ENCODE peak calls at places on chromosomes 3 and 15, in nine cellular contexts. One of them, this sample, is unnamed.

GRCh38 chr3:16132926-16133325 is 41.6 kb upstream of the GALNT15 start:
- DNase-seq in activated T-helper 1 cell treated with anti-CD3 and anti-CD28 coated beads, Interleukin-12 subunit alpha, Interleukin-12 subunit beta, Interleukin-2, Interleukin-4 antibody, amounts not matched to agents 30 ng/mL and 10 ng/mL and 1 ng/mL, durations not matched to agents 14 hours and 24 hours and 36 hours: no peak
- DNase-seq in frontal cortex: no peak
- DNase-seq in stimulated activated CD4-positive, alpha-beta T cell treated with anti-CD3 and anti-CD28 coated beads, Interleukin-2, amount 100 ng/mL, for 48 hours: no peak
- DNase-seq in CD8-positive, alpha-beta memory T cell: no peak
- DNase-seq in mesendoderm: no peak
- DNase-seq in RWPE2: no peak
- DNase-seq in NCI-H460: no peak
- DNase-seq in fibroblast of mammary gland: peak
- DNase-seq in this sample: no peak

GRCh38 chr3:25468866-25469319 is 40.8 kb downstream of the RARB start:
- DNase-seq in RWPE2: no peak
- DNase-seq in stimulated activated CD4-positive, alpha-beta T cell treated with anti-CD3 and anti-CD28 coated beads, Interleukin-2, amount 100 ng/mL, for 48 hours: no peak
- DNase-seq in fibroblast of mammary gland: peak
- DNase-seq in NCI-H460: no peak
- DNase-seq in frontal cortex: no peak
- DNase-seq in mesendoderm: no peak
- DNase-seq in activated T-helper 1 cell treated with anti-CD3 and anti-CD28 coated beads, Interleukin-12 subunit alpha, Interleukin-12 subunit beta, Interleukin-2, Interleukin-4 antibody, amounts not matched to agents 30 ng/mL and 10 ng/mL and 1 ng/mL, durations not matched to agents 14 hours and 24 hours and 36 hours: no peak
- DNase-seq in CD8-positive, alpha-beta memory T cell: no peak
- DNase-seq in this sample: no peak

GRCh38 chr15:90049666-90050604 is 48.8 kb downstream of the ZNF710 start:
- DNase-seq in NCI-H460: no peak
- DNase-seq in mesendoderm: no peak
- DNase-seq in CD8-positive, alpha-beta memory T cell: no peak
- DNase-seq in RWPE2: no peak
- DNase-seq in activated T-helper 1 cell treated with anti-CD3 and anti-CD28 coated beads, Interleukin-12 subunit alpha, Interleukin-12 subunit beta, Interleukin-2, Interleukin-4 antibody, amounts not matched to agents 30 ng/mL and 10 ng/mL and 1 ng/mL, durations not matched to agents 14 hours and 24 hours and 36 hours: no peak
- DNase-seq in stimulated activated CD4-positive, alpha-beta T cell treated with anti-CD3 and anti-CD28 coated beads, Interleukin-2, amount 100 ng/mL, for 48 hours: no peak
- DNase-seq in fibroblast of mammary gland: no peak
- DNase-seq in frontal cortex: no peak
- DNase-seq in this sample: no peak

GRCh38 chr15:82768414-82769081 is 37.3 kb downstream of the FSD2 start:
- DNase-seq in mesendoderm: no peak
- DNase-seq in NCI-H460: no peak
- DNase-seq in RWPE2: no peak
- DNase-seq in stimulated activated CD4-positive, alpha-beta T cell treated with anti-CD3 and anti-CD28 coated beads, Interleukin-2, amount 100 ng/mL, for 48 hours: no peak
- DNase-seq in CD8-positive, alpha-beta memory T cell: no peak
- DNase-seq in activated T-helper 1 cell treated with anti-CD3 and anti-CD28 coated beads, Interleukin-12 subunit alpha, Interleukin-12 subunit beta, Interleukin-2, Interleukin-4 antibody, amounts not matched to agents 30 ng/mL and 10 ng/mL and 1 ng/mL, durations not matched to agents 14 hours and 24 hours and 36 hours: no peak
- DNase-seq in frontal cortex: no peak
- DNase-seq in fibroblast of mammary gland: peak
- DNase-seq in this sample: no peak

GRCh38 chr3:15654891-15655290 is 53.3 kb downstream of the BTD start:
- DNase-seq in fibroblast of mammary gland: no peak
- DNase-seq in RWPE2: no peak
- DNase-seq in frontal cortex: peak
- DNase-seq in mesendoderm: no peak
- DNase-seq in stimulated activated CD4-positive, alpha-beta T cell treated with anti-CD3 and anti-CD28 coated beads, Interleukin-2, amount 100 ng/mL, for 48 hours: no peak
- DNase-seq in activated T-helper 1 cell treated with anti-CD3 and anti-CD28 coated beads, Interleukin-12 subunit alpha, Interleukin-12 subunit beta, Interleukin-2, Interleukin-4 antibody, amounts not matched to agents 30 ng/mL and 10 ng/mL and 1 ng/mL, durations not matched to agents 14 hours and 24 hours and 36 hours: no peak
- DNase-seq in NCI-H460: no peak
- DNase-seq in CD8-positive, alpha-beta memory T cell: no peak
- DNase-seq in this sample: no peak

GRCh38 chr3:150521458-150521857 is 24.8 kb downstream of the SERP1 start:
- DNase-seq in frontal cortex: no peak
- DNase-seq in fibroblast of mammary gland: peak
- DNase-seq in activated T-helper 1 cell treated with anti-CD3 and anti-CD28 coated beads, Interleukin-12 subunit alpha, Interleukin-12 subunit beta, Interleukin-2, Interleukin-4 antibody, amounts not matched to agents 30 ng/mL and 10 ng/mL and 1 ng/mL, durations not matched to agents 14 hours and 24 hours and 36 hours: no peak
- DNase-seq in CD8-positive, alpha-beta memory T cell: no peak
- DNase-seq in RWPE2: no peak
- DNase-seq in stimulated activated CD4-positive, alpha-beta T cell treated with anti-CD3 and anti-CD28 coated beads, Interleukin-2, amount 100 ng/mL, for 48 hours: no peak
- DNase-seq in NCI-H460: no peak
- DNase-seq in mesendoderm: no peak
- DNase-seq in this sample: no peak

GRCh38 chr3:13093687-13094086 is 20.5 kb upstream of the IQSEC1 start:
- DNase-seq in stimulated activated CD4-positive, alpha-beta T cell treated with anti-CD3 and anti-CD28 coated beads, Interleukin-2, amount 100 ng/mL, for 48 hours: no peak
- DNase-seq in NCI-H460: no peak
- DNase-seq in mesendoderm: peak
- DNase-seq in RWPE2: no peak
- DNase-seq in frontal cortex: no peak
- DNase-seq in fibroblast of mammary gland: no peak
- DNase-seq in activated T-helper 1 cell treated with anti-CD3 and anti-CD28 coated beads, Interleukin-12 subunit alpha, Interleukin-12 subunit beta, Interleukin-2, Interleukin-4 antibody, amounts not matched to agents 30 ng/mL and 10 ng/mL and 1 ng/mL, durations not matched to agents 14 hours and 24 hours and 36 hours: no peak
- DNase-seq in CD8-positive, alpha-beta memory T cell: no peak
- DNase-seq in this sample: no peak

GRCh38 chr3:185318136-185318535 is 44.8 kb upstream of the MAP3K13 start:
- DNase-seq in CD8-positive, alpha-beta memory T cell: no peak
- DNase-seq in RWPE2: no peak
- DNase-seq in NCI-H460: peak
- DNase-seq in activated T-helper 1 cell treated with anti-CD3 and anti-CD28 coated beads, Interleukin-12 subunit alpha, Interleukin-12 subunit beta, Interleukin-2, Interleukin-4 antibody, amounts not matched to agents 30 ng/mL and 10 ng/mL and 1 ng/mL, durations not matched to agents 14 hours and 24 hours and 36 hours: no peak
- DNase-seq in frontal cortex: no peak
- DNase-seq in fibroblast of mammary gland: no peak
- DNase-seq in stimulated activated CD4-positive, alpha-beta T cell treated with anti-CD3 and anti-CD28 coated beads, Interleukin-2, amount 100 ng/mL, for 48 hours: no peak
- DNase-seq in mesendoderm: peak
- DNase-seq in this sample: no peak

GRCh38 chr3:111691293-111691909 is 96.3 kb upstream of the ZBED2 start:
- DNase-seq in frontal cortex: no peak
- DNase-seq in activated T-helper 1 cell treated with anti-CD3 and anti-CD28 coated beads, Interleukin-12 subunit alpha, Interleukin-12 subunit beta, Interleukin-2, Interleukin-4 antibody, amounts not matched to agents 30 ng/mL and 10 ng/mL and 1 ng/mL, durations not matched to agents 14 hours and 24 hours and 36 hours: no peak
- DNase-seq in fibroblast of mammary gland: peak
- DNase-seq in mesendoderm: peak
- DNase-seq in NCI-H460: peak
- DNase-seq in stimulated activated CD4-positive, alpha-beta T cell treated with anti-CD3 and anti-CD28 coated beads, Interleukin-2, amount 100 ng/mL, for 48 hours: no peak
- DNase-seq in RWPE2: no peak
- DNase-seq in CD8-positive, alpha-beta memory T cell: peak
- DNase-seq in this sample: no peak

GRCh38 chr3:195906865-195907729 is 1.3 kb downstream of the TNK2 start:
- DNase-seq in activated T-helper 1 cell treated with anti-CD3 and anti-CD28 coated beads, Interleukin-12 subunit alpha, Interleukin-12 subunit beta, Interleukin-2, Interleukin-4 antibody, amounts not matched to agents 30 ng/mL and 10 ng/mL and 1 ng/mL, durations not matched to agents 14 hours and 24 hours and 36 hours: peak
- DNase-seq in frontal cortex: no peak
- DNase-seq in stimulated activated CD4-positive, alpha-beta T cell treated with anti-CD3 and anti-CD28 coated beads, Interleukin-2, amount 100 ng/mL, for 48 hours: peak
- DNase-seq in NCI-H460: no peak
- DNase-seq in RWPE2: no peak
- DNase-seq in CD8-positive, alpha-beta memory T cell: peak
- DNase-seq in fibroblast of mammary gland: no peak
- DNase-seq in mesendoderm: peak
- DNase-seq in this sample: peak

GRCh38 chr15:59339252-59339672 is 33.4 kb downstream of the MYO1E start:
- DNase-seq in NCI-H460: no peak
- DNase-seq in activated T-helper 1 cell treated with anti-CD3 and anti-CD28 coated beads, Interleukin-12 subunit alpha, Interleukin-12 subunit beta, Interleukin-2, Interleukin-4 antibody, amounts not matched to agents 30 ng/mL and 10 ng/mL and 1 ng/mL, durations not matched to agents 14 hours and 24 hours and 36 hours: no peak
- DNase-seq in CD8-positive, alpha-beta memory T cell: no peak
- DNase-seq in stimulated activated CD4-positive, alpha-beta T cell treated with anti-CD3 and anti-CD28 coated beads, Interleukin-2, amount 100 ng/mL, for 48 hours: no peak
- DNase-seq in frontal cortex: no peak
- DNase-seq in RWPE2: peak
- DNase-seq in mesendoderm: no peak
- DNase-seq in fibroblast of mammary gland: peak
- DNase-seq in this sample: no peak

GRCh38 chr3:170200992-170201391 is 19.5 kb upstream of the PHC3 start:
- DNase-seq in frontal cortex: no peak
- DNase-seq in RWPE2: no peak
- DNase-seq in fibroblast of mammary gland: no peak
- DNase-seq in activated T-helper 1 cell treated with anti-CD3 and anti-CD28 coated beads, Interleukin-12 subunit alpha, Interleukin-12 subunit beta, Interleukin-2, Interleukin-4 antibody, amounts not matched to agents 30 ng/mL and 10 ng/mL and 1 ng/mL, durations not matched to agents 14 hours and 24 hours and 36 hours: no peak
- DNase-seq in stimulated activated CD4-positive, alpha-beta T cell treated with anti-CD3 and anti-CD28 coated beads, Interleukin-2, amount 100 ng/mL, for 48 hours: no peak
- DNase-seq in mesendoderm: no peak
- DNase-seq in NCI-H460: no peak
- DNase-seq in CD8-positive, alpha-beta memory T cell: no peak
- DNase-seq in this sample: no peak

GRCh38 chr15:31004220-31004733 is 12.8 kb upstream of the MTMR10 start:
- DNase-seq in activated T-helper 1 cell treated with anti-CD3 and anti-CD28 coated beads, Interleukin-12 subunit alpha, Interleukin-12 subunit beta, Interleukin-2, Interleukin-4 antibody, amounts not matched to agents 30 ng/mL and 10 ng/mL and 1 ng/mL, durations not matched to agents 14 hours and 24 hours and 36 hours: no peak
- DNase-seq in RWPE2: no peak
- DNase-seq in fibroblast of mammary gland: no peak
- DNase-seq in CD8-positive, alpha-beta memory T cell: no peak
- DNase-seq in NCI-H460: no peak
- DNase-seq in frontal cortex: no peak
- DNase-seq in mesendoderm: peak
- DNase-seq in stimulated activated CD4-positive, alpha-beta T cell treated with anti-CD3 and anti-CD28 coated beads, Interleukin-2, amount 100 ng/mL, for 48 hours: no peak
- DNase-seq in this sample: peak

GRCh38 chr3:98966862-98967554 is 65.5 kb upstream of the DCBLD2 start:
- DNase-seq in fibroblast of mammary gland: peak
- DNase-seq in NCI-H460: no peak
- DNase-seq in mesendoderm: no peak
- DNase-seq in stimulated activated CD4-positive, alpha-beta T cell treated with anti-CD3 and anti-CD28 coated beads, Interleukin-2, amount 100 ng/mL, for 48 hours: no peak
- DNase-seq in frontal cortex: no peak
- DNase-seq in CD8-positive, alpha-beta memory T cell: no peak
- DNase-seq in RWPE2: no peak
- DNase-seq in activated T-helper 1 cell treated with anti-CD3 and anti-CD28 coated beads, Interleukin-12 subunit alpha, Interleukin-12 subunit beta, Interleukin-2, Interleukin-4 antibody, amounts not matched to agents 30 ng/mL and 10 ng/mL and 1 ng/mL, durations not matched to agents 14 hours and 24 hours and 36 hours: no peak
- DNase-seq in this sample: no peak

GRCh38 chr3:128313181-128313725 is 153.4 kb downstream of the DNAJB8 start:
- DNase-seq in RWPE2: no peak
- DNase-seq in CD8-positive, alpha-beta memory T cell: no peak
- DNase-seq in frontal cortex: no peak
- DNase-seq in stimulated activated CD4-positive, alpha-beta T cell treated with anti-CD3 and anti-CD28 coated beads, Interleukin-2, amount 100 ng/mL, for 48 hours: no peak
- DNase-seq in activated T-helper 1 cell treated with anti-CD3 and anti-CD28 coated beads, Interleukin-12 subunit alpha, Interleukin-12 subunit beta, Interleukin-2, Interleukin-4 antibody, amounts not matched to agents 30 ng/mL and 10 ng/mL and 1 ng/mL, durations not matched to agents 14 hours and 24 hours and 36 hours: no peak
- DNase-seq in fibroblast of mammary gland: no peak
- DNase-seq in NCI-H460: no peak
- DNase-seq in mesendoderm: no peak
- DNase-seq in this sample: no peak

GRCh38 chr3:131356006-131356405 is 25.6 kb upstream of the NUDT16 start:
- DNase-seq in fibroblast of mammary gland: peak
- DNase-seq in stimulated activated CD4-positive, alpha-beta T cell treated with anti-CD3 and anti-CD28 coated beads, Interleukin-2, amount 100 ng/mL, for 48 hours: no peak
- DNase-seq in frontal cortex: no peak
- DNase-seq in NCI-H460: no peak
- DNase-seq in activated T-helper 1 cell treated with anti-CD3 and anti-CD28 coated beads, Interleukin-12 subunit alpha, Interleukin-12 subunit beta, Interleukin-2, Interleukin-4 antibody, amounts not matched to agents 30 ng/mL and 10 ng/mL and 1 ng/mL, durations not matched to agents 14 hours and 24 hours and 36 hours: no peak
- DNase-seq in RWPE2: no peak
- DNase-seq in CD8-positive, alpha-beta memory T cell: no peak
- DNase-seq in mesendoderm: no peak
- DNase-seq in this sample: no peak